ENCODE peak calls at places on chromosomes 5 and 9, in four cellular contexts. One of them, this sample, is unnamed.

GRCh38 chr9:9341203-9341602 is 1271.6 kb downstream of the PTPRD start:
- DNase-seq in iPS-NIHi11: peak
- DNase-seq in stimulated activated CD8-positive, alpha-beta memory T cell treated with anti-CD3 and anti-CD28 coated beads, Interleukin-12 subunit alpha, Interleukin-12 subunit beta, amount 100 ng/mL, for 1 hour: no peak
- DNase-seq in sigmoid colon: no peak
- DNase-seq in this sample: peak

GRCh38 chr5:36528588-36528987 is 77.8 kb upstream of the SLC1A3 start:
- DNase-seq in iPS-NIHi11: no peak
- DNase-seq in stimulated activated CD8-positive, alpha-beta memory T cell treated with anti-CD3 and anti-CD28 coated beads, Interleukin-12 subunit alpha, Interleukin-12 subunit beta, amount 100 ng/mL, for 1 hour: no peak
- DNase-seq in sigmoid colon: no peak
- DNase-seq in this sample: no peak

GRCh38 chr5:172110921-172111873 is 76.8 kb downstream of the STK10 start:
- DNase-seq in stimulated activated CD8-positive, alpha-beta memory T cell treated with anti-CD3 and anti-CD28 coated beads, Interleukin-12 subunit alpha, Interleukin-12 subunit beta, amount 100 ng/mL, for 1 hour: no peak
- DNase-seq in sigmoid colon: no peak
- DNase-seq in iPS-NIHi11: no peak
- DNase-seq in this sample: no peak

GRCh38 chr5:97714426-97714825 is 531.4 kb upstream of the RIOK2 start:
- DNase-seq in stimulated activated CD8-positive, alpha-beta memory T cell treated with anti-CD3 and anti-CD28 coated beads, Interleukin-12 subunit alpha, Interleukin-12 subunit beta, amount 100 ng/mL, for 1 hour: no peak
- DNase-seq in sigmoid colon: no peak
- DNase-seq in iPS-NIHi11: no peak
- DNase-seq in this sample: no peak

GRCh38 chr5:157388148-157388547 is 71.9 kb upstream of the NIPAL4 start:
- DNase-seq in stimulated activated CD8-positive, alpha-beta memory T cell treated with anti-CD3 and anti-CD28 coated beads, Interleukin-12 subunit alpha, Interleukin-12 subunit beta, amount 100 ng/mL, for 1 hour: no peak
- DNase-seq in iPS-NIHi11: no peak
- DNase-seq in sigmoid colon: no peak
- DNase-seq in this sample: peak

GRCh38 chr9:5455181-5455580 is 4.8 kb downstream of the CD274 start:
- DNase-seq in iPS-NIHi11: no peak
- DNase-seq in sigmoid colon: no peak
- DNase-seq in stimulated activated CD8-positive, alpha-beta memory T cell treated with anti-CD3 and anti-CD28 coated beads, Interleukin-12 subunit alpha, Interleukin-12 subunit beta, amount 100 ng/mL, for 1 hour: no peak
- DNase-seq in this sample: no peak

GRCh38 chr9:125504616-125505015 is 202.4 kb downstream of the MAPKAP1 start:
- DNase-seq in iPS-NIHi11: no peak
- DNase-seq in sigmoid colon: no peak
- DNase-seq in stimulated activated CD8-positive, alpha-beta memory T cell treated with anti-CD3 and anti-CD28 coated beads, Interleukin-12 subunit alpha, Interleukin-12 subunit beta, amount 100 ng/mL, for 1 hour: no peak
- DNase-seq in this sample: no peak

GRCh38 chr9:107158321-107158720 is 124.8 kb upstream of the RAD23B start:
- DNase-seq in iPS-NIHi11: peak
- DNase-seq in sigmoid colon: no peak
- DNase-seq in stimulated activated CD8-positive, alpha-beta memory T cell treated with anti-CD3 and anti-CD28 coated beads, Interleukin-12 subunit alpha, Interleukin-12 subunit beta, amount 100 ng/mL, for 1 hour: no peak
- DNase-seq in this sample: no peak

GRCh38 chr5:74954919-74955318 is 88.7 kb upstream of the FAM169A start:
- DNase-seq in stimulated activated CD8-positive, alpha-beta memory T cell treated with anti-CD3 and anti-CD28 coated beads, Interleukin-12 subunit alpha, Interleukin-12 subunit beta, amount 100 ng/mL, for 1 hour: no peak
- DNase-seq in sigmoid colon: no peak
- DNase-seq in iPS-NIHi11: no peak
- DNase-seq in this sample: no peak

GRCh38 chr5:51995773-51996306 is 612.6 kb downstream of the ISL1 start:
- DNase-seq in stimulated activated CD8-positive, alpha-beta memory T cell treated with anti-CD3 and anti-CD28 coated beads, Interleukin-12 subunit alpha, Interleukin-12 subunit beta, amount 100 ng/mL, for 1 hour: no peak
- DNase-seq in iPS-NIHi11: no peak
- DNase-seq in sigmoid colon: no peak
- DNase-seq in this sample: no peak